ENCODE peak calls at places on chromosomes 6 and 20, in ten cellular contexts. One of them, this sample, is unnamed.
A peak's percentile ranks its signal among the peaks of the same experiment; 100 is the strongest.

GRCh38 chr6:1600764-1601615 is 8.7 kb upstream of the FOXC1 start:
- DNase-seq in brain microvascular endothelial cell: no peak
- DNase-seq in IMR-90: no peak
- DNase-seq in LoVo: no peak
- DNase-seq in T1000: no peak
- DNase-seq in RCC 7860: no peak
- DNase-seq in HuH-7.5: no peak
- DNase-seq in AG10803: no peak
- DNase-seq in adrenal gland: no peak
- DNase-seq in GM04504: no peak
- DNase-seq in this sample: no peak

GRCh38 chr20:43909211-43909610 is 5.4 kb upstream of the TOX2 start:
- DNase-seq in brain microvascular endothelial cell: no peak
- DNase-seq in IMR-90: no peak
- DNase-seq in LoVo: no peak
- DNase-seq in T1000: no peak
- DNase-seq in RCC 7860: no peak
- DNase-seq in HuH-7.5: no peak
- DNase-seq in AG10803: no peak
- DNase-seq in adrenal gland: no peak
- DNase-seq in GM04504: no peak
- DNase-seq in this sample: no peak

GRCh38 chr20:36687850-36688249 is 41.9 kb upstream of the SLA2 start:
- DNase-seq in brain microvascular endothelial cell: no peak
- DNase-seq in IMR-90: no peak
- DNase-seq in LoVo: no peak
- DNase-seq in T1000: no peak
- DNase-seq in RCC 7860: no peak
- DNase-seq in HuH-7.5: no peak
- DNase-seq in AG10803: no peak
- DNase-seq in adrenal gland: no peak
- DNase-seq in GM04504: no peak
- DNase-seq in this sample: no peak

GRCh38 chr20:10581823-10582222 is 92.0 kb downstream of the JAG1 start:
- DNase-seq in brain microvascular endothelial cell: peak; percentile 70
- DNase-seq in IMR-90: peak; percentile 56
- DNase-seq in LoVo: no peak
- DNase-seq in T1000: peak; percentile 56
- DNase-seq in RCC 7860: peak; percentile 28
- DNase-seq in HuH-7.5: no peak
- DNase-seq in AG10803: peak; percentile 85
- DNase-seq in adrenal gland: no peak
- DNase-seq in GM04504: peak; percentile 85
- DNase-seq in this sample: no peak

GRCh38 chr6:32152414-32153251 is 894 bp upstream of the PRRT1 start:
- DNase-seq in brain microvascular endothelial cell: peak; percentile 58
- DNase-seq in IMR-90: peak; percentile 41
- DNase-seq in LoVo: no peak
- DNase-seq in T1000: no peak
- DNase-seq in RCC 7860: no peak
- DNase-seq in HuH-7.5: no peak
- DNase-seq in AG10803: peak; percentile 18
- DNase-seq in adrenal gland: peak; percentile 75
- DNase-seq in GM04504: no peak
- DNase-seq in this sample: no peak

GRCh38 chr6:75368151-75368779 is 83.7 kb upstream of the TMEM30A start:
- DNase-seq in brain microvascular endothelial cell: no peak
- DNase-seq in IMR-90: peak; percentile 22
- DNase-seq in LoVo: peak; percentile 26
- DNase-seq in T1000: no peak
- DNase-seq in RCC 7860: peak; percentile 29
- DNase-seq in HuH-7.5: peak; percentile 22
- DNase-seq in AG10803: no peak
- DNase-seq in adrenal gland: no peak
- DNase-seq in GM04504: no peak
- DNase-seq in this sample: no peak

GRCh38 chr20:58818585-58819285 is 32.0 kb downstream of the GNAS-AS1 start:
- DNase-seq in brain microvascular endothelial cell: no peak
- DNase-seq in IMR-90: peak; percentile 89
- DNase-seq in LoVo: peak; percentile 5
- DNase-seq in T1000: no peak
- DNase-seq in RCC 7860: peak; percentile 79
- DNase-seq in HuH-7.5: no peak
- DNase-seq in AG10803: peak; percentile 93
- DNase-seq in adrenal gland: no peak
- DNase-seq in GM04504: peak; percentile 50
- DNase-seq in this sample: no peak

GRCh38 chr20:8082999-8083398 is 49.1 kb upstream of the PLCB1 start:
- DNase-seq in brain microvascular endothelial cell: no peak
- DNase-seq in IMR-90: peak; percentile 64
- DNase-seq in LoVo: no peak
- DNase-seq in T1000: no peak
- DNase-seq in RCC 7860: no peak
- DNase-seq in HuH-7.5: no peak
- DNase-seq in AG10803: peak; percentile 77
- DNase-seq in adrenal gland: no peak
- DNase-seq in GM04504: peak; percentile 43
- DNase-seq in this sample: no peak

GRCh38 chr6:105280033-105280432 is 100.2 kb upstream of the POPDC3 start:
- DNase-seq in brain microvascular endothelial cell: no peak
- DNase-seq in IMR-90: no peak
- DNase-seq in LoVo: no peak
- DNase-seq in T1000: no peak
- DNase-seq in RCC 7860: no peak
- DNase-seq in HuH-7.5: no peak
- DNase-seq in AG10803: no peak
- DNase-seq in adrenal gland: no peak
- DNase-seq in GM04504: no peak
- DNase-seq in this sample: no peak

GRCh38 chr20:13422637-13423036 is 201.6 kb downstream of the ISM1 start:
- DNase-seq in brain microvascular endothelial cell: no peak
- DNase-seq in IMR-90: peak; percentile 11
- DNase-seq in LoVo: no peak
- DNase-seq in T1000: no peak
- DNase-seq in RCC 7860: no peak
- DNase-seq in HuH-7.5: no peak
- DNase-seq in AG10803: no peak
- DNase-seq in adrenal gland: no peak
- DNase-seq in GM04504: no peak
- DNase-seq in this sample: no peak

GRCh38 chr6:140156131-140156530 is 781.7 kb upstream of the CITED2 start:
- DNase-seq in brain microvascular endothelial cell: no peak
- DNase-seq in IMR-90: no peak
- DNase-seq in LoVo: no peak
- DNase-seq in T1000: no peak
- DNase-seq in RCC 7860: no peak
- DNase-seq in HuH-7.5: no peak
- DNase-seq in AG10803: peak; percentile 12
- DNase-seq in adrenal gland: no peak
- DNase-seq in GM04504: no peak
- DNase-seq in this sample: no peak

GRCh38 chr6:44116643-44117382 is 10.4 kb downstream of the MRPL14 start:
- DNase-seq in brain microvascular endothelial cell: peak; percentile 87
- DNase-seq in IMR-90: peak; percentile 93
- DNase-seq in LoVo: no peak
- DNase-seq in T1000: peak; percentile 39
- DNase-seq in RCC 7860: peak; percentile 92
- DNase-seq in HuH-7.5: no peak
- DNase-seq in AG10803: peak; percentile 85
- DNase-seq in adrenal gland: no peak
- DNase-seq in GM04504: peak; percentile 85
- DNase-seq in this sample: no peak

GRCh38 chr20:10609276-10609675 is 64.5 kb downstream of the JAG1 start:
- DNase-seq in brain microvascular endothelial cell: peak; percentile 85
- DNase-seq in IMR-90: peak; percentile 86
- DNase-seq in LoVo: no peak
- DNase-seq in T1000: no peak
- DNase-seq in RCC 7860: no peak
- DNase-seq in HuH-7.5: no peak
- DNase-seq in AG10803: peak; percentile 92
- DNase-seq in adrenal gland: peak; percentile 66
- DNase-seq in GM04504: peak; percentile 79
- DNase-seq in this sample: no peak

GRCh38 chr6:53361549-53362031 is 12.8 kb upstream of the ELOVL5 start:
- DNase-seq in brain microvascular endothelial cell: peak; percentile 26
- DNase-seq in IMR-90: peak; percentile 30
- DNase-seq in LoVo: no peak
- DNase-seq in T1000: no peak
- DNase-seq in RCC 7860: peak; percentile 53
- DNase-seq in HuH-7.5: no peak
- DNase-seq in AG10803: peak; percentile 24
- DNase-seq in adrenal gland: peak; percentile 83
- DNase-seq in GM04504: no peak
- DNase-seq in this sample: no peak

GRCh38 chr6:82573200-82573972 is 209.8 kb downstream of the TPBG start:
- DNase-seq in brain microvascular endothelial cell: no peak
- DNase-seq in IMR-90: no peak
- DNase-seq in LoVo: no peak
- DNase-seq in T1000: no peak
- DNase-seq in RCC 7860: no peak
- DNase-seq in HuH-7.5: no peak
- DNase-seq in AG10803: no peak
- DNase-seq in adrenal gland: no peak
- DNase-seq in GM04504: no peak
- DNase-seq in this sample: no peak

GRCh38 chr6:133165235-133165634 is 75.9 kb upstream of the EYA4 start:
- DNase-seq in brain microvascular endothelial cell: no peak
- DNase-seq in IMR-90: peak; percentile 58
- DNase-seq in LoVo: no peak
- DNase-seq in T1000: no peak
- DNase-seq in RCC 7860: no peak
- DNase-seq in HuH-7.5: no peak
- DNase-seq in AG10803: no peak
- DNase-seq in adrenal gland: no peak
- DNase-seq in GM04504: no peak
- DNase-seq in this sample: no peak

GRCh38 chr6:105753184-105754097 is 332.7 kb upstream of the PRDM1 start:
- DNase-seq in brain microvascular endothelial cell: no peak
- DNase-seq in IMR-90: peak; percentile 59
- DNase-seq in LoVo: peak; percentile 85
- DNase-seq in T1000: no peak
- DNase-seq in RCC 7860: no peak
- DNase-seq in HuH-7.5: no peak
- DNase-seq in AG10803: peak; percentile 84
- DNase-seq in adrenal gland: no peak
- DNase-seq in GM04504: no peak
- DNase-seq in this sample: no peak

GRCh38 chr6:143471822-143472221 is 21.2 kb downstream of the PEX3 start:
- DNase-seq in brain microvascular endothelial cell: no peak
- DNase-seq in IMR-90: no peak
- DNase-seq in LoVo: no peak
- DNase-seq in T1000: no peak
- DNase-seq in RCC 7860: no peak
- DNase-seq in HuH-7.5: no peak
- DNase-seq in AG10803: no peak
- DNase-seq in adrenal gland: no peak
- DNase-seq in GM04504: no peak
- DNase-seq in this sample: no peak

GRCh38 chr6:51743999-51744398 is 343.4 kb downstream of the PKHD1 start:
- DNase-seq in brain microvascular endothelial cell: no peak
- DNase-seq in IMR-90: no peak
- DNase-seq in LoVo: no peak
- DNase-seq in T1000: no peak
- DNase-seq in RCC 7860: no peak
- DNase-seq in HuH-7.5: no peak
- DNase-seq in AG10803: no peak
- DNase-seq in adrenal gland: no peak
- DNase-seq in GM04504: no peak
- DNase-seq in this sample: no peak

GRCh38 chr6:882084-882598 is 189.2 kb upstream of the EXOC2 start:
- DNase-seq in brain microvascular endothelial cell: no peak
- DNase-seq in IMR-90: no peak
- DNase-seq in LoVo: no peak
- DNase-seq in T1000: no peak
- DNase-seq in RCC 7860: no peak
- DNase-seq in HuH-7.5: no peak
- DNase-seq in AG10803: no peak
- DNase-seq in adrenal gland: no peak
- DNase-seq in GM04504: no peak
- DNase-seq in this sample: no peak

GRCh38 chr6:106693343-106693742 is 64.0 kb downstream of the QRSL1 start:
- DNase-seq in brain microvascular endothelial cell: no peak
- DNase-seq in IMR-90: no peak
- DNase-seq in LoVo: no peak
- DNase-seq in T1000: no peak
- DNase-seq in RCC 7860: no peak
- DNase-seq in HuH-7.5: no peak
- DNase-seq in AG10803: no peak
- DNase-seq in adrenal gland: no peak
- DNase-seq in GM04504: no peak
- DNase-seq in this sample: no peak

GRCh38 chr6:56637640-56638039 is 5.0 kb downstream of the DST start:
- DNase-seq in brain microvascular endothelial cell: peak; percentile 18
- DNase-seq in IMR-90: peak; percentile 80
- DNase-seq in LoVo: peak; percentile 63
- DNase-seq in T1000: no peak
- DNase-seq in RCC 7860: peak; percentile 55
- DNase-seq in HuH-7.5: no peak
- DNase-seq in AG10803: peak; percentile 82
- DNase-seq in adrenal gland: no peak
- DNase-seq in GM04504: peak; percentile 24
- DNase-seq in this sample: no peak

GRCh38 chr6:106116125-106116524 is 30.0 kb downstream of the PRDM1 start:
- DNase-seq in brain microvascular endothelial cell: no peak
- DNase-seq in IMR-90: peak; percentile 13
- DNase-seq in LoVo: no peak
- DNase-seq in T1000: no peak
- DNase-seq in RCC 7860: no peak
- DNase-seq in HuH-7.5: no peak
- DNase-seq in AG10803: peak; percentile 73
- DNase-seq in adrenal gland: peak; percentile 64
- DNase-seq in GM04504: no peak
- DNase-seq in this sample: no peak

GRCh38 chr6:34053721-34054120 is 92.2 kb downstream of the GRM4 start:
- DNase-seq in brain microvascular endothelial cell: no peak
- DNase-seq in IMR-90: no peak
- DNase-seq in LoVo: no peak
- DNase-seq in T1000: no peak
- DNase-seq in RCC 7860: no peak
- DNase-seq in HuH-7.5: no peak
- DNase-seq in AG10803: no peak
- DNase-seq in adrenal gland: no peak
- DNase-seq in GM04504: no peak
- DNase-seq in this sample: no peak

GRCh38 chr6:170067923-170068360 is 222.9 kb downstream of the DLL1 start:
- DNase-seq in brain microvascular endothelial cell: no peak
- DNase-seq in IMR-90: no peak
- DNase-seq in LoVo: no peak
- DNase-seq in T1000: no peak
- DNase-seq in RCC 7860: no peak
- DNase-seq in HuH-7.5: no peak
- DNase-seq in AG10803: no peak
- DNase-seq in adrenal gland: no peak
- DNase-seq in GM04504: no peak
- DNase-seq in this sample: peak; percentile 67

GRCh38 chr6:16438677-16439615 is 200.6 kb downstream of the GMPR start:
- DNase-seq in brain microvascular endothelial cell: peak; percentile 40
- DNase-seq in IMR-90: peak; percentile 70
- DNase-seq in LoVo: no peak
- DNase-seq in T1000: no peak
- DNase-seq in RCC 7860: no peak
- DNase-seq in HuH-7.5: no peak
- DNase-seq in AG10803: peak; percentile 56
- DNase-seq in adrenal gland: no peak
- DNase-seq in GM04504: no peak
- DNase-seq in this sample: no peak

GRCh38 chr6:146975093-146975492 is 229.1 kb upstream of the STXBP5 start:
- DNase-seq in brain microvascular endothelial cell: no peak
- DNase-seq in IMR-90: no peak
- DNase-seq in LoVo: no peak
- DNase-seq in T1000: no peak
- DNase-seq in RCC 7860: no peak
- DNase-seq in HuH-7.5: no peak
- DNase-seq in AG10803: no peak
- DNase-seq in adrenal gland: no peak
- DNase-seq in GM04504: no peak
- DNase-seq in this sample: no peak

GRCh38 chr6:41072836-41073202 is at the start of gene NFYA:
- DNase-seq in brain microvascular endothelial cell: no peak
- DNase-seq in IMR-90: peak; percentile 99
- DNase-seq in LoVo: no peak
- DNase-seq in T1000: peak; percentile 100
- DNase-seq in RCC 7860: no peak
- DNase-seq in HuH-7.5: peak; percentile 80
- DNase-seq in AG10803: no peak
- DNase-seq in adrenal gland: no peak
- DNase-seq in GM04504: no peak
- DNase-seq in this sample: no peak